ENCODE peak calls at places on chromosome 7, in six cellular contexts. P, A, F, I, Q and C are unnamed samples.

GRCh38 chr7:22109761-22110160 is 164.1 kb upstream of the CDCA7L start:
- DNase-seq in P (peak), A (no peak), F (peak), I (peak), Q (no peak), C (no peak)

GRCh38 chr7:27430115-27430514 is 187.5 kb downstream of the EVX1 start:
- DNase-seq in P (no peak), A (no peak), F (no peak), I (no peak), Q (no peak), C (no peak)

GRCh38 chr7:44914992-44915607 is 29.8 kb upstream of the PURB start:
- DNase-seq in P (no peak), A (no peak), F (peak), I (no peak), Q (no peak), C (no peak)

GRCh38 chr7:150567846-150568245 is 656 bp downstream of the GIMAP4 start:
- DNase-seq in P (no peak), A (no peak), F (no peak), I (no peak), Q (no peak), C (no peak)

GRCh38 chr7:92717982-92718716 is 118.2 kb downstream of the CDK6 start:
- DNase-seq in P (peak), A (no peak), F (peak), I (peak), Q (no peak), C (no peak)

GRCh38 chr7:158264881-158265742 is 322.5 kb downstream of the PTPRN2 start:
- DNase-seq in P (peak), A (no peak), F (peak), I (no peak), Q (no peak), C (no peak)

GRCh38 chr7:83876593-83876992 is 227.7 kb upstream of the SEMA3E start:
- DNase-seq in P (no peak), A (no peak), F (no peak), I (peak), Q (peak), C (no peak)

GRCh38 chr7:148726385-148726784 is 27.7 kb downstream of the CUL1 start:
- DNase-seq in P (no peak), A (no peak), F (no peak), I (no peak), Q (no peak), C (no peak)

GRCh38 chr7:33050425-33051318 is 11.9 kb downstream of the NT5C3A start:
- DNase-seq in P (no peak), A (no peak), F (no peak), I (peak), Q (no peak), C (no peak)

GRCh38 chr7:131568953-131569352 is 12.5 kb upstream of the PODXL start:
- DNase-seq in P (no peak), A (no peak), F (peak), I (no peak), Q (no peak), C (no peak)

GRCh38 chr7:47337021-47337492 is 244.9 kb downstream of the TNS3 start:
- DNase-seq in P (no peak), A (no peak), F (no peak), I (no peak), Q (no peak), C (no peak)

GRCh38 chr7:111012799-111013675 is 77.9 kb upstream of the LRRN3 start:
- DNase-seq in P (peak), A (no peak), F (no peak), I (no peak), Q (no peak), C (no peak)

GRCh38 chr7:8567626-8568025 is 134.2 kb downstream of the NXPH1 start:
- DNase-seq in P (no peak), A (no peak), F (no peak), I (no peak), Q (no peak), C (no peak)

GRCh38 chr7:65978891-65979582 is 3.0 kb downstream of the GUSB start:
- DNase-seq in P (peak), A (no peak), F (peak), I (no peak), Q (no peak), C (no peak)

GRCh38 chr7:92953657-92954056 is 117.3 kb upstream of the CDK6 start:
- DNase-seq in P (no peak), A (no peak), F (no peak), I (peak), Q (no peak), C (no peak)